ENCODE peak calls at places on chromosome 18, in five cellular contexts. One of them, this sample, is unnamed.

GRCh38 chr18:10689231-10689953 is 163.6 kb downstream of the NAPG start:
- DNase-seq in heart right ventricle: no peak
- DNase-seq in Panc1: no peak
- DNase-seq in aorta: no peak
- DNase-seq in PC-3: no peak
- DNase-seq in this sample: no peak

GRCh38 chr18:70188113-70188512 is 17.4 kb downstream of the RTTN start:
- DNase-seq in heart right ventricle: no peak
- DNase-seq in Panc1: no peak
- DNase-seq in aorta: no peak
- DNase-seq in PC-3: no peak
- DNase-seq in this sample: no peak

GRCh38 chr18:44098551-44099098 is 582.1 kb upstream of the SETBP1 start:
- DNase-seq in heart right ventricle: no peak
- DNase-seq in Panc1: no peak
- DNase-seq in aorta: no peak
- DNase-seq in PC-3: peak; percentile 53
- DNase-seq in this sample: no peak

GRCh38 chr18:68660355-68661183 is 54.3 kb downstream of the TMX3 start:
- DNase-seq in heart right ventricle: no peak
- DNase-seq in Panc1: peak; percentile 22
- DNase-seq in aorta: no peak
- DNase-seq in PC-3: peak; percentile 69
- DNase-seq in this sample: no peak

GRCh38 chr18:48826806-48827205 is 124.0 kb downstream of the SMAD7 start:
- DNase-seq in heart right ventricle: no peak
- DNase-seq in Panc1: no peak
- DNase-seq in aorta: peak; percentile 67
- DNase-seq in PC-3: no peak
- DNase-seq in this sample: peak; percentile 26

GRCh38 chr18:49813071-49813320 is 337 bp downstream of the ACAA2 start:
- DNase-seq in heart right ventricle: peak; percentile 45
- DNase-seq in Panc1: no peak
- DNase-seq in aorta: peak; percentile 77
- DNase-seq in PC-3: no peak
- DNase-seq in this sample: peak; percentile 64

GRCh38 chr18:3455938-3456685 is 6.1 kb downstream of the TGIF1 start:
- DNase-seq in heart right ventricle: no peak
- DNase-seq in Panc1: no peak
- DNase-seq in aorta: no peak
- DNase-seq in PC-3: peak; percentile 75
- DNase-seq in this sample: no peak

GRCh38 chr18:49899647-49900330 is 86.5 kb upstream of the ACAA2 start:
- DNase-seq in heart right ventricle: no peak
- DNase-seq in Panc1: no peak
- DNase-seq in aorta: no peak
- DNase-seq in PC-3: peak; percentile 8
- DNase-seq in this sample: no peak

GRCh38 chr18:62073882-62074281 is 113.0 kb downstream of the PIGN start:
- DNase-seq in heart right ventricle: no peak
- DNase-seq in Panc1: no peak
- DNase-seq in aorta: no peak
- DNase-seq in PC-3: no peak
- DNase-seq in this sample: no peak

GRCh38 chr18:48018806-48019295 is 88.4 kb upstream of the SMAD2 start:
- DNase-seq in heart right ventricle: no peak
- DNase-seq in Panc1: no peak
- DNase-seq in aorta: peak; percentile 26
- DNase-seq in PC-3: peak; percentile 4
- DNase-seq in this sample: no peak

GRCh38 chr18:70245941-70246537 is 40.6 kb upstream of the RTTN start:
- DNase-seq in heart right ventricle: no peak
- DNase-seq in Panc1: no peak
- DNase-seq in aorta: no peak
- DNase-seq in PC-3: no peak
- DNase-seq in this sample: no peak

GRCh38 chr18:59848002-59848401 is 51.8 kb upstream of the PMAIP1 start:
- DNase-seq in heart right ventricle: no peak
- DNase-seq in Panc1: no peak
- DNase-seq in aorta: no peak
- DNase-seq in PC-3: no peak
- DNase-seq in this sample: no peak

DNA sequence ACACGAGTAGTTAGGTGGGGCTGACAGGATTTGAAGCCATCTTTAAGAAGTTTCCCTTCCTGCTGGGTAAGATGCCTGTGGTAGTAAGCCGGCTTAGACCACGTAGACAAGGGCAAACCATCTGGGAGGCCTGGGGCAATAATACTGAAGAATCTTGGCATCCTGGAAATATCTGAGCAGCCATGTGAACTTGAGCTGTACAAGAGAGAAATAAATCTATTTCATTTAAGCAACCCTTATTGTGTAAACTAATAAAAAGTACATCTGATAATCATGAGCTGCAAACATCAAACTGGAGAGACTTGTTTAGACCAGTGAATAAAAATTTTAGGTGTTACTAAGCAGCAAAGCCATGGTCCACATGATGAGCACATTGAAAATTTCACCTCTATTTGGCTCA is 11.4 kb upstream of the CETN1 start:
- DNase-seq in heart right ventricle: no peak
- DNase-seq in Panc1: no peak
- DNase-seq in aorta: no peak
- DNase-seq in PC-3: no peak
- DNase-seq in this sample: no peak
- H3K4me1 ChIP-seq in heart right ventricle: no peaks in the 10 kb centered on the region
- H3K4me1 ChIP-seq in Panc1: no peaks in the 10 kb centered on the region
- H3K4me1 ChIP-seq in aorta: no peaks in the 10 kb centered on the region
- H3K4me1 ChIP-seq in PC-3: no peaks in the 10 kb centered on the region
- H3K4me1 ChIP-seq in this sample: no peaks in the 10 kb centered on the region

GRCh38 chr18:29979884-29980283 is 1062.7 kb downstream of the DSC3 start:
- DNase-seq in heart right ventricle: no peak
- DNase-seq in Panc1: no peak
- DNase-seq in aorta: no peak
- DNase-seq in PC-3: peak; percentile 28
- DNase-seq in this sample: no peak
- H3K4me1 ChIP-seq in heart right ventricle: no peaks in the 10 kb centered on the region
- H3K4me1 ChIP-seq in Panc1: no peaks in the 10 kb centered on the region
- H3K4me1 ChIP-seq in aorta: no peaks in the 10 kb centered on the region
- H3K4me1 ChIP-seq in PC-3: no peaks in the 10 kb centered on the region
- H3K4me1 ChIP-seq in this sample: no peaks in the 10 kb centered on the region

DNA sequence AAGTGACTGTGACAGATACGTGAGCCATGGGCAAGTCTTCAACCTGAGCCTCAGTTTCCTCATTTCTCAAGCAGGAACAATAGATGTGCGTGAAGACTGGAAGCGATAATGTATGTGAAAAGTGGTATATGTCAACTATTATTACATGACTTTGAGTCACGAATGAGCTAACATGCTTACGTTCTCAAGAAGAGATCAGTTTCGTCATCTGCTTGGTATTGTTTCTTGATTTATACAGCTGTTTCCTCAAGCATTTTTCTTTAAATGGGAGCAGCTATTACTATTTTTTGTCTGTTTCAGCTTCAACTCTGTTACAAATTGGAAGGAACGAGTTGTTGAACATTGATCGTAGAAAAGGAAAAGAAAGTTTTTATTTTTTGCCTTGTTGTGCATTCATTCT is 48.5 kb upstream of the THOC1 start:
- DNase-seq in heart right ventricle: no peak
- DNase-seq in Panc1: no peak
- DNase-seq in aorta: no peak
- DNase-seq in PC-3: no peak
- DNase-seq in this sample: no peak
- H3K4me1 ChIP-seq in heart right ventricle: no peaks in the 10 kb centered on the region
- H3K4me1 ChIP-seq in Panc1: no peaks in the 10 kb centered on the region
- H3K4me1 ChIP-seq in aorta: no peaks in the 10 kb centered on the region
- H3K4me1 ChIP-seq in PC-3: no peaks in the 10 kb centered on the region
- H3K4me1 ChIP-seq in this sample: no peaks in the 10 kb centered on the region

GRCh38 chr18:13583567-13584245 is 142.7 kb downstream of the FAM210A start:
- DNase-seq in heart right ventricle: no peak
- DNase-seq in Panc1: no peak
- DNase-seq in aorta: no peak
- DNase-seq in PC-3: no peak
- DNase-seq in this sample: peak; percentile 49
- H3K4me1 ChIP-seq in heart right ventricle: peaks cover 24% of the 10 kb centered on the region
- H3K4me1 ChIP-seq in Panc1: no peaks in the 10 kb centered on the region
- H3K4me1 ChIP-seq in aorta: no peaks in the 10 kb centered on the region
- H3K4me1 ChIP-seq in PC-3: no peaks in the 10 kb centered on the region
- H3K4me1 ChIP-seq in this sample: no peaks in the 10 kb centered on the region